ENCODE peak calls at places on chromosomes 1 and 21, in seven cellular contexts. W, A, X, G, P, L and D are unnamed samples.

GRCh38 chr21:31636874-31637273 is 22.6 kb upstream of the SOD1 start:
- DNase-seq in W (no peak), A (no peak), X (no peak), G (no peak), P (no peak), L (no peak), D (no peak)

GRCh38 chr1:10665930-10666850 is 130.3 kb downstream of the CASZ1 start:
- DNase-seq in W (no peak), A (no peak), X (no peak), G (no peak), P (no peak), L (no peak), D (no peak)

GRCh38 chr1:31145581-31146117 is 80.1 kb upstream of the PUM1 start:
- DNase-seq in W (no peak), A (no peak), X (no peak), G (no peak), P (no peak), L (no peak), D (no peak)

GRCh38 chr1:3319874-3320245 is 134.6 kb upstream of the ARHGEF16 start:
- DNase-seq in W (peak), A (peak), X (peak), G (peak), P (peak), L (no peak), D (peak)

GRCh38 chr1:247456914-247457638 is 828 bp downstream of the OR2B11 start:
- DNase-seq in W (no peak), A (no peak), X (no peak), G (no peak), P (no peak), L (no peak), D (no peak)

GRCh38 chr1:64798857-64799256 is 54.0 kb downstream of the RAVER2 start:
- DNase-seq in W (no peak), A (no peak), X (no peak), G (no peak), P (no peak), L (no peak), D (no peak)

GRCh38 chr1:245166471-245166885 is 11.7 kb downstream of the KIF26B start:
- DNase-seq in W (no peak), A (peak), X (peak), G (no peak), P (no peak), L (no peak), D (no peak)

GRCh38 chr1:174877208-174877673 is 122.5 kb upstream of the CACYBP start:
- DNase-seq in W (peak), A (no peak), X (no peak), G (no peak), P (no peak), L (no peak), D (no peak)

GRCh38 chr1:176205322-176205914 is 1.7 kb downstream of the COP1 start:
- DNase-seq in W (peak), A (peak), X (no peak), G (no peak), P (no peak), L (no peak), D (no peak)

GRCh38 chr1:11281518-11282331 is 8.7 kb downstream of the UBIAD1 start:
- DNase-seq in W (no peak), A (peak), X (no peak), G (no peak), P (no peak), L (no peak), D (no peak)

GRCh38 chr21:31107151-31107785 is 69.0 kb upstream of the KRTAP19-8 start:
- DNase-seq in W (no peak), A (no peak), X (no peak), G (no peak), P (no peak), L (no peak), D (no peak)

GRCh38 chr1:91400133-91400725 is 4.4 kb downstream of the HFM1 start:
- DNase-seq in W (no peak), A (no peak), X (peak), G (no peak), P (no peak), L (no peak), D (no peak)

GRCh38 chr1:156282143-156282478 is 514 bp downstream of the SMG5 start:
- DNase-seq in W (no peak), A (peak), X (no peak), G (peak), P (no peak), L (no peak), D (no peak)

GRCh38 chr1:89705901-89706699 is 73.2 kb downstream of the LRRC8C start:
- DNase-seq in W (no peak), A (peak), X (no peak), G (no peak), P (no peak), L (peak), D (no peak)

GRCh38 chr1:235011599-235012435 is 116.8 kb downstream of the TOMM20 start:
- DNase-seq in W (peak), A (peak), X (no peak), G (peak), P (no peak), L (peak), D (no peak)

GRCh38 chr1:20634594-20635084 is 1.4 kb downstream of the PINK1 start:
- DNase-seq in W (peak), A (no peak), X (peak), G (no peak), P (peak), L (no peak), D (no peak)

GRCh38 chr1:204400893-204401510 is 10.6 kb downstream of the PPP1R15B start:
- DNase-seq in W (peak), A (no peak), X (no peak), G (no peak), P (peak), L (no peak), D (no peak)

GRCh38 chr1:213994888-213995287 is 7.1 kb downstream of the PROX1 start:
- DNase-seq in W (no peak), A (no peak), X (no peak), G (no peak), P (no peak), L (no peak), D (no peak)

GRCh38 chr1:157040802-157041201 is 4.7 kb downstream of the ARHGEF11 start:
- DNase-seq in W (peak), A (peak), X (no peak), G (no peak), P (no peak), L (no peak), D (no peak)

GRCh38 chr1:239244084-239244483 is 142.3 kb upstream of the CHRM3 start:
- DNase-seq in W (no peak), A (no peak), X (no peak), G (no peak), P (no peak), L (no peak), D (no peak)

GRCh38 chr1:156949127-156949526 is 28.7 kb downstream of the LRRC71 start:
- DNase-seq in W (no peak), A (no peak), X (no peak), G (no peak), P (no peak), L (no peak), D (no peak)

GRCh38 chr1:212612251-212612961 is 3.8 kb downstream of the ATF3 start:
- DNase-seq in W (no peak), A (no peak), X (no peak), G (no peak), P (no peak), L (no peak), D (no peak)

GRCh38 chr1:5369223-5369622 is 623.0 kb downstream of the NPHP4 start:
- DNase-seq in W (no peak), A (no peak), X (peak), G (no peak), P (no peak), L (no peak), D (no peak)

GRCh38 chr1:216905781-216906180 is 182.6 kb upstream of the ESRRG start:
- DNase-seq in W (no peak), A (no peak), X (no peak), G (no peak), P (no peak), L (no peak), D (no peak)

GRCh38 chr1:62530516-62531154 is 66.7 kb upstream of the ANGPTL3 start:
- DNase-seq in W (peak), A (peak), X (peak), G (no peak), P (peak), L (no peak), D (no peak)

DNA sequence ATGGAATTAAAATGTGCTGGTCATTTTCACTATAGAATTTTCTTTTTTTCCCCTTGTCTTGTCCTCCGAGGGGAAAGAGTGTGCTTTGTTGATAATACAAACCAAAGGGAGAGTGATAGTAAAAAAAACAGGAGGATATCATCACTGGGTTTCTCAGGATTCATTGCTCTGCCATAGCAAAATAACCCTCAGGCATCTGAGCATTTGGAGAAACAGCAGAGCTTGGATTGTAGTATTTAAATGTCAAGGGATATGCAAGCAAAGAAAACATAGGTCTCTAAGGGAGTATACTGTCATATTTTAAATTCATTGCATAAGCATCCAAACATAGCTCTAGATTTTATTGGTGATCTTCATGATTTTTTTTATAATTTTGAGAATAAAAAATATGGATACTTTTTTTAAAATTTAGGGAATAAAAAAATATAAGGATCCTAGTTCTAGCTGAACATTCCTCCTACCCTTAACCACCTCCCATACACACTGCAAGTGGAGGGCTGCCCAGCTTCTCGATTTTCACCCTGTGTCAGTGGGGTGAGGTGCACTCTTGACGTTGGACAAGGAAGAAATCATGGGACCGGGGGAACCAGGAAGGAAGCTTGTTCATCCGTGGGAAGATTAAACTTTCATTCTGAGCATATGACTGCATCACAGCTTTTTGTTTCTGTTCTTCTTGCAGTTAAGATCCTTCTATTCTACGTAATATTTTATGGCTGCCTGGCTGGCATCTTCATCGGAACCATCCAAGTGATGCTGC is 4.4 kb downstream of the ATP1B1 start:
- DNase-seq in W (no peak), A (peak), X (no peak), G (no peak), P (no peak), L (no peak), D (no peak)
- H3K4me3 ChIP-seq in W (no peak), A (no peak), X (no peak), G (no peak), P (no peak), L (no peak), D (no peak)

GRCh38 chr1:215529111-215529510 is 38.0 kb upstream of the KCTD3 start:
- DNase-seq in W (no peak), A (no peak), X (no peak), G (no peak), P (no peak), L (no peak), D (no peak)

GRCh38 chr1:215529571-215529970 is 37.5 kb upstream of the KCTD3 start:
- DNase-seq in W (peak), A (no peak), X (no peak), G (no peak), P (no peak), L (no peak), D (no peak)

GRCh38 chr1:215526846-215527151 is 40.3 kb upstream of the KCTD3 start:
- DNase-seq in W (no peak), A (no peak), X (no peak), G (no peak), P (no peak), L (no peak), D (no peak)

GRCh38 chr1:215526147-215526845 is 40.8 kb upstream of the KCTD3 start:
- DNase-seq in W (peak), A (peak), X (peak), G (peak), P (no peak), L (peak), D (peak)

GRCh38 chr1:215530401-215530984 is 36.6 kb upstream of the KCTD3 start:
- DNase-seq in W (no peak), A (no peak), X (no peak), G (no peak), P (no peak), L (no peak), D (no peak)
- TF ChIP-seq EZH2 in W (no peak), A (no peak), X (no peak), G (no peak), P (no peak), L (no peak), D (no peak)

GRCh38 chr1:24201941-24202440 is 14.9 kb upstream of the IFNLR1 start:
- DNase-seq in W (peak), A (peak), X (peak), G (peak), P (peak), L (no peak), D (peak)
- TF ChIP-seq POLR2AphosphoS5 in W (no peak), A (no peak), X (no peak), G (peak), P (no peak), L (no peak), D (no peak)

GRCh38 chr1:78490861-78491310 is at the start of gene PTGFR:
- DNase-seq in W (no peak), A (peak), X (peak), G (no peak), P (peak), L (no peak), D (no peak)
- H3K4me3 ChIP-seq in W (no peak), A (peak), X (peak), G (no peak), P (peak), L (no peak), D (peak)

DNA sequence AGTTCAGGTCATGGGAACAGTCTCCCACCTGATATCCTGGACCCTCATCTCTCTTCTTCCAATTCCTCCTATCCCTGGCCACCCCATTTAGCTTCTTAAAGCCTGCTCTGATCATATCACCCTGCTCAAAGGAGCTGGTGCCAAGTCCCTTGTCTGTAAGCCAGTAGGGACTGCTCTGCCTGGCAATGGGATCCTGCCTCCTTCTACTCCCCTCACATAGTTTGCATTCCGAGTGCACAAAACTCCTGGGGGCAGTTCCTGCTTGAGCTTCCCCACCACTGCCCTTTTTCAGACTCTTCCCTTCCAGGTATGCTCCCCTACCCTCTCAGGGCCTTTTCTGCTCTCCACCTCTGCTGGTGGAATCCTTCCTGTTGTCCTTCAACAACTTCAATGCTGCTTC is 48.1 kb downstream of the NGF start:
- DNase-seq in W (no peak), A (no peak), X (peak), G (no peak), P (no peak), L (no peak), D (no peak)
- TF ChIP-seq EZH2 in W (no peak), A (no peak), X (no peak), G (no peak), P (no peak), L (no peak), D (no peak)

GRCh38 chr1:223628233-223628632 is 37.3 kb downstream of the CAPN8 start:
- DNase-seq in W (peak), A (no peak), X (peak), G (peak), P (peak), L (no peak), D (no peak)
- TF ChIP-seq POLR2AphosphoS5 in W (no peak), A (no peak), X (no peak), G (no peak), P (no peak), L (no peak), D (no peak)

DNA sequence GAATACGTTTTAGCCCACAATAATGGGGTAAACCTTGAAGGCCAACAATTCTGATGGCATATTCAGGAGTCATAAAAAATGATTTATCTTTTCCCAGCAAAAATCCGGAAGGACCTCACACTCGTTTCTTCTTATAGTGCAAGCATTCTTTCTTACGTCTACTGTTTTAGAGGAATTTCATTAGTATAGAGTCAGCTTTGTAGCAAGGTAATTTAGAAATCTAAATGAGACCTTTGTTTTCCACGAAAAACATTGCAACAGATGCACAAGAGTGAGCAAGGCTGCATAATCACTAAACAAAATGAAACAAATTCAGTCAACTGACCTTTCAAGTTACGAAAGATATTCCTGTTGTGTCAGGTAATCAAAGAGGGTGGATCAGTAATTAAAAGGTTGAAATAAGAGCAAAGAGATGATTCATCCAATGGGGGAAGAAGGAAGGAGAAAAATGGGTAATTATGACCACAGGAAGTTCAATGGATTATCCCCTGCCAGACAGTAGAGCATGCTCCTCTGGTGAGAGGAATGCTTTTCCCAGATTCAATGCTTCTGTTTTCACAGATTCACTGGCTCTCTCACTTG is 558 bp upstream of the CSDE1 start:
- DNase-seq in W (peak), A (no peak), X (no peak), G (no peak), P (no peak), L (no peak), D (no peak)
- H3K4me3 ChIP-seq in W (peak), A (no peak), X (peak), G (peak), P (peak), L (peak), D (peak)

GRCh38 chr1:39680751-39681150 is 8.8 kb upstream of the NT5C1A start:
- DNase-seq in W (no peak), A (no peak), X (no peak), G (no peak), P (no peak), L (no peak), D (no peak)
- TF ChIP-seq EZH2 in W (no peak), A (no peak), X (no peak), G (no peak), P (no peak), L (no peak), D (no peak)